ENCODE peak calls at places on chromosome 22, in four cellular contexts. J is GM13977, Z is A549, C is pancreas. B is an unnamed sample.

GRCh38 chr22:32720924-32721323 is 80.6 kb upstream of the TIMP3 start:
- DNase-seq in Z (no peak), J (no peak), C (no peak), B (no peak)

GRCh38 chr22:40791241-40791640 is 27.9 kb downstream of the SLC25A17 start:
- DNase-seq in C (no peak), Z (no peak), J (no peak), B (no peak)

GRCh38 chr22:35349704-35350538 is 31.0 kb upstream of the HMOX1 start:
- DNase-seq in Z (no peak), C (no peak), J (no peak), B (no peak)

GRCh38 chr22:23128269-23129108 is 13.3 kb downstream of the RSPH14 start:
- DNase-seq in J (peak), C (peak), Z (peak), B (peak)

GRCh38 chr22:44383071-44383575 is 70.4 kb upstream of the SHISAL1 start:
- DNase-seq in C (no peak), J (no peak), Z (no peak), B (no peak)

GRCh38 chr22:49334589-49334873 is 493.1 kb downstream of the BRD1 start:
- DNase-seq in Z (no peak), C (no peak), J (peak), B (no peak)

GRCh38 chr22:44403930-44404329 is 91.2 kb upstream of the SHISAL1 start:
- DNase-seq in C (no peak), Z (no peak), J (no peak), B (no peak)

GRCh38 chr22:28955817-28956216 is 72.4 kb downstream of the ZNRF3 start:
- DNase-seq in Z (no peak), C (no peak), J (peak), B (no peak)

GRCh38 chr22:24134090-24134846 is 47.0 kb upstream of the SUSD2 start:
- DNase-seq in Z (no peak), C (no peak), J (no peak), B (no peak)

GRCh38 chr22:21972293-21972779 is 10.3 kb downstream of the TOP3B start:
- DNase-seq in C (no peak), J (peak), Z (peak), B (peak)

GRCh38 chr22:49404576-49405199 is 423.0 kb downstream of the BRD1 start:
- DNase-seq in C (no peak), Z (no peak), J (no peak), B (no peak)

GRCh38 chr22:46114518-46115387 is 35.6 kb upstream of the PPARA start:
- DNase-seq in C (peak), Z (no peak), J (no peak), B (no peak)

GRCh38 chr22:41940853-41941765 is 5.8 kb downstream of the CENPM start:
- DNase-seq in Z (peak), C (peak), J (peak), B (peak)

GRCh38 chr22:23179381-23180294 is 671 bp upstream of the BCR start:
- DNase-seq in C (no peak), J (no peak), Z (no peak), B (peak)

GRCh38 chr22:49670610-49671330 is 156.9 kb downstream of the BRD1 start:
- DNase-seq in C (no peak), J (no peak), Z (no peak), B (no peak)

GRCh38 chr22:41271787-41272186 is 14.2 kb downstream of the RANGAP1 start:
- DNase-seq in C (no peak), Z (no peak), J (no peak), B (no peak)

GRCh38 chr22:42692239-42693054 is 28.2 kb downstream of the A4GALT start:
- DNase-seq in Z (no peak), C (no peak), J (peak), B (no peak)

GRCh38 chr22:21457023-21457787 is 10.0 kb upstream of the TMEM191C start:
- DNase-seq in Z (peak), J (no peak), C (no peak), B (peak)

GRCh38 chr22:44023404-44024287 is 456 bp upstream of the PARVB start:
- DNase-seq in C (peak), J (peak), Z (no peak), B (peak)

GRCh38 chr22:32340437-32340836 is 17.2 kb upstream of the RFPL3 start:
- DNase-seq in J (no peak), Z (no peak), C (no peak), B (no peak)

GRCh38 chr22:26377170-26377825 is 51.8 kb upstream of the ASPHD2 start:
- DNase-seq in Z (no peak), C (no peak), J (no peak), B (no peak)

GRCh38 chr22:42430486-42431125 is 1.6 kb downstream of the NFAM1 start:
- DNase-seq in J (no peak), Z (no peak), C (no peak), B (peak)

GRCh38 chr22:48724899-48725298 is 1102.8 kb downstream of the BRD1 start:
- DNase-seq in Z (no peak), C (no peak), J (no peak), B (no peak)

GRCh38 chr22:22704156-22704946 is 59.9 kb downstream of the GGTLC2 start:
- DNase-seq in C (no peak), J (no peak), Z (no peak), B (no peak)

GRCh38 chr22:38218661-38219331 is 17.0 kb downstream of the MAFF start:
- DNase-seq in C (peak), Z (peak), J (no peak), B (peak)

GRCh38 chr22:27554841-27555456 is 246.6 kb downstream of the MN1 start:
- DNase-seq in J (no peak), C (no peak), Z (no peak), B (no peak)

GRCh38 chr22:50299724-50300619 is 7.5 kb downstream of the PLXNB2 start:
- DNase-seq in Z (no peak), J (no peak), C (no peak), B (no peak)

GRCh38 chr22:35434061-35434750 is 34.3 kb downstream of the MCM5 start:
- DNase-seq in C (no peak), J (no peak), Z (no peak), B (no peak)

GRCh38 chr22:46010951-46011626 is 34.1 kb upstream of the WNT7B start:
- DNase-seq in Z (no peak), J (no peak), C (peak), B (no peak)

GRCh38 chr22:49295851-49296560 is 531.7 kb downstream of the BRD1 start:
- DNase-seq in Z (no peak), J (no peak), C (no peak), B (no peak)

GRCh38 chr22:22884888-22885840 is 2.5 kb upstream of the IGLL5 start:
- DNase-seq in C (no peak), J (peak), Z (no peak), B (no peak)

GRCh38 chr22:44033689-44034088 is 9.6 kb downstream of the PARVB start:
- DNase-seq in C (no peak), J (no peak), Z (no peak), B (no peak)

DNA sequence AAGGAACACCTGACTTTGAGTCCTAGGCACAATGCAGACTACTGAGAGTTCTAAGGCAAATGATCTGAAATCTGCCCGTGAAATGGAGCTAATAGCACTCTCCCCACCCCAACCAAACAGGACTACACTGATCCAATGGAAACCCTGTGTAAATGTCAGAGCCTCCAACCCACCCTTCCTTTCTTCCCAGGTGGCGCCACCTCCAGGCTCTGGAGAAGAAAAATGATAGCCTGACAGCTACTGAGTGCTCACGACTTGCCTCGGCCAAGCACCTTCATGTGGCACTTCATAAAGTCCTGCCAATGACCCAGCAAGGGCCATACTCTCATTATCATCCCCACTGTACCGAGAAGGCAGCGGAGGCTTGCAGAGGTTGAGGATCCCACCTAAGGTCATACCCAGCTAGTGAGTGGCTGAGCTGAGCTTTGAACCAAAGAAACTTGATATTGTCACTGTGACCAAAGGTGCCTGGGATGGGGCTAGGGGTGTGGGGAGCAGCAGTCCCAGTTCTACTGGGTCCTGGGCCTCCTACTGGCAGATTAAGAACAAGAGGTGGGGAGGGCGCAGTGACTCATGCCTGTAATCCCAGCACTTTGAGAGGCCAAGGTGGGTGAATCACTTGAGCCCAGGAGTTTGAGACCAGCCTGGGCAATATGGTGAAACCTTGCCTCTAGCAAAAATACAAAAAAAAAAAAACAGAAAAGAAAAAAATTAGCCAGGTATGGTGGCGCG is 20.5 kb downstream of the TST start:
- DNase-seq in C (no peak), J (no peak), Z (no peak), B (peak)
- TF ChIP-seq CTCF in C (no peak), J (no peak), Z (no peak), B (peak)

GRCh38 chr22:19495562-19496323 is 16.0 kb downstream of the CDC45 start:
- DNase-seq in C (no peak), Z (no peak), J (no peak), B (peak)
- TF ChIP-seq CTCF in C (no peak), Z (no peak), J (peak), B (peak)

DNA sequence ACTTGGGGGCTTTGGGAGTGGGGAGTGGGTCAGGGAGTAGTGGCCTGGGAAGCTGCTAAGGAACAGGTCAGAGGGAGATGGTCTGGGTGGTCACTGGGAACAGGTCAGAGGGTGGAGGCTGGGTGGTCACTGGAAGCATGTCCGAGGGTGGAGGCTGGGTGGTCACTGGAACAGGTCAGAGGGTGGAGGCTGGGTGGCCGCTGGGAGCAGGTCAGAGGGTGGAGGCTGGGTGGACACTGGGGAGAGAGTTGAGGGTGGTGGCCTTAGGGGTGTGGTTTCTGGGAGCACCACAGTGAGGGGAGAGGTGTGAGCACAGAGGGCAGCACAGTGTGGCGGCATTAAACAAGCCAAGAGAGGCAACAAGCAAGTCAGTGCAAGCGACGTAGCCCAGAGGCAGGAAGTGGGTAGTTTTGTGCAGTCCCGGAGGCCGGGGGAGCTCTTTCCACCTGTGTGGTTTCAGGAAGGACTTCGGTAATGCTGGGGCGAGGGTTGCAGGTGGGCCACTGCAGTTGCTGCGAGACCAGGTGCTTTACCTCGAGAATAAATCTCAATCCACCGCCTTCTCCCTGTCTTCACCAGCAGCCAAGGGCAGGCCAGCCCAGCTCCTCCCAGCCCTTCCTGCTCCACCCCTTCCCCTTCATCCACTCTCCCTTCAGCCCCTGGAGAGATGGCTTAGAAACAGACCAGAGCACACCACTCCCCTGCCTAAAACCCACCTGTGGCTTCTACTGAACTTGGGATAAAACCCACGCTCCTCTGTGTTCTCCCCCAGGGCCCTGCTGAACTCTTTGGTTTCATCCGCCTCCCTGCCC is 3.2 kb upstream of the CACNA1I start:
- DNase-seq in Z (no peak), J (no peak), C (no peak), B (peak)
- TF ChIP-seq CTCF in Z (no peak), J (no peak), C (no peak), B (no peak)

DNA sequence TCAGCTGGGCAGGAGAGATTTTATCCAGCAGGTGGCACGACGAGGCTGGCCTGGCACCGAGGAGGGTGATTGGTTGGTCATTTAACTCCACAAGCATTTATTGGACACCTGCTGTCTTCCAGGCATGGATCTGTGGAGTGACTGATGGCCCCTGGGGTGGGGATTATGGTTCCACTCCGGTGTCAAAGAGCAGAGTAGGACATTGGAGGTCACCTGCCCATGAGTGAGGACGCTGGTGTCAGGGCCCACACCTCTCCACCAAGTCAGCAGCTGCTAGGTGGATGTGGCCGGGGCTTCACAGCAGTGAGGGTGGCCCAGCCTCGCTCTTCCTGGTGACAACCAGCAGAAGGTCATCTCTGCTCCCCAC is 428.5 kb downstream of the TBC1D22A start:
- DNase-seq in C (no peak), Z (no peak), J (no peak), B (no peak)
- TF ChIP-seq CTCF in C (no peak), Z (no peak), J (no peak), B (peak)

DNA sequence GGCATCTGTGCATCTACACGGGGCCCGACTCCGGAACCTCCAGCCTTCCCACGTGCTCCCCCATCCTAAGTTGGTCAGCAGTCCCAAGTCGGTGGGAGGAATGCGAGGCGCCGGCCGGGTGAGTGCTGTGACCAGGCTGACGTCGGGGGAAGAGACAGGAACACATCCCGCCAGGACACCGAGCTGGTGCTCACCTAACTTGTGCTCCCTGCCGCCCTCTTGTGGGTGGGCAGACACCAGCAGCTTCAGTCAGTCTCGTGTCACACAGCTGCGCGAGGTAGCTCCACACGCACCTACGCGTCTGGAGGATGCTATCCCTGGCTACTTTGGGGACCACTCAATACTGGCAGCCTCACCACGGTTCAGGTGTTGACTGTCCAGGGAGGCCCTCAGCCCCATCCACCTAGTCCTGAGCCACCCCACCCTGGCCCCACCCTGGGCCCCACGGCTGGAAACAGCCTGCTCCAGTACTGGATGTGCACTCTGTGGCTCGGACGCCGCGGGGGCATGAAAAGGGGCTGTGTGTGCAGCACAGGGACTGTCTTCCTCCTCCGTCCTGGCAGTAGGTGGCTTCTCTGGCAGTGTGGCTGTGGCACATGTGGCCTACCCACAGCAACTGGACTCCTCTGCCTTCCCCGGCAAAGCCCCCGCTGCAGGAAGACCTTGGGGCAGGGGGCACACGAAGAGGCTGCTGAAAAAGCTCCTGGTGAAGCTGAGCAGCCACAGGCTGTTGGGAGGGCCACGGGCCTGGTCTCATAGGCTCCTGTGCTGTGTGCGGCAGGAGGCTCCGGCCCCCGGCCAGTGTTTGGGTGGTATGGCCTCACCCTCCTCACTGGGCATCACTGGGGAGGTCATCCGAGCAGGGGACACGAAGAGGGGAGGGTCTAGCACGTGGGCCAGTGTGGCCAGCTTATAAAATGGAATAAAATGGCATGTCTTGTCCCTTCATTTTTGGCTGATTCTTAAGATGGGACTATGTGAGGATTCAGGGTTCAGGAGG is 11.2 kb upstream of the BID start:
- DNase-seq in Z (peak), J (peak), C (peak), B (peak)
- TF ChIP-seq CTCF in Z (peak), J (peak), C (peak), B (peak)

DNA sequence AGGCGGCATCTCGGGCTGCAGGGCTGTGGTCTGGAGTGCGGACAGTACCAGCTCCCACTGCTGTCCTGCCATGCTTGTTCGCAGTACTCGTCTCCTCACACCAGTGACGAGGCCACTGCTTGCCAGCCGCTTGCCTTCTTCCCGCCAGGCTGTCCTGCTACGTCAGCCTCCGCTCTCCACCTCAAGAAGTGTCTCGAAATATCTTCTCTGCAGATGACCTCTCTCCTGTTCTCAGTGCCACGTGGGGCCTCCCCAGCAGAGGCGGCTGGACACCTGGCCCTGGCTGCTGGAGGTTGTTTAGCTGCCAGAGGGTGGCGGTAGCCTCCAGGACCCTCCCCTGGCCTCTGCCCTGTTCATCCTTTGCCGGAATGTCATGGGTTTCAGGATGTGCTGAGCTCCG is 3.1 kb upstream of the CCDC188 start:
- DNase-seq in Z (no peak), C (no peak), J (no peak), B (no peak)
- TF ChIP-seq CTCF in Z (no peak), C (no peak), J (no peak), B (no peak)

DNA sequence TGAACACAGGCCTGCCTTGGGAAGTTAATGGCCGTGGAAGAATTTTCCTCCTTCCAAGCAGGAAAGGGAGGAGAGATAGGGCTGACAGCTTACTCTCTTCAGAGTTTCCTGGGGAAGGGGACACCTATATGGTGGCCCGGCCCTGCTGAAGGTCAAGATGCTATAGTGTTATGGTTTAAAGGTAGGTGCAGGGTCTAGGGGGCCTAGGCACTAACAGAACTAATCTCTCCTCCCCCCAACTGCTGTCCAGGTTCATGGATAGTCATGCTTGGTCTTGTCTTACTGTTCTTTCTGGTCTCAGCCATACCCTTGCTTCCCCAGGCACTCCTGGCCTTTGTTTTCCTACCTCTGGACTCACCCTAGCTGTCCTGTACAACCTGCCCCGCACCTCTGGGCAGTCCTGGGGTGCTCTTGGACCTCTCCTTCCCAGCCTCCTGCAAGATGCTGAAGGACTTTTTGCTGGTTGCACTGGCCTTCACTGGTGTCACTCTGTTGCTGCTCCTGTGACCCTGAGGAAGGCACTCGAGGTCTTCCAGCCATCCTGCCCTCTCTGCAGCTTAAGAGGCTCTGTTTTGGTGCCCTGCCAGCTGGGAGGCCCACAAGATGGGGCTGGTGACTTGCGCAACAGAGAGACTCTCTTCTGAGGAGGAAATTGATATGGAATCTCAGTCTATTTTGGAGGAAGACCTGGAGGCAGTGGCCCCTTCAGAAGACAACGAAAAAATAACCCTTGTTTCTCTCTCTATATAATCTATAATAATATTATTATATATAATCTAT is 17.9 kb downstream of the SEC14L3 start:
- DNase-seq in J (no peak), Z (no peak), C (no peak), B (peak)
- TF ChIP-seq CTCF in J (no peak), Z (no peak), C (no peak), B (no peak)